ENCODE peak calls at places on chromosomes 6 and 20, in five cellular contexts. V is spleen; G is amygdala; K is T1000; T is activated T-helper 2 cell treated with anti-CD3 and anti-CD28 coated beads, Interferon-gamma antibody, Interleukin-2, Interleukin-4, amounts not matched to agents 10 μg/mL and 5 μg/mL and 100 μg/mL, durations not matched to agents 14 hours and 24 hours and 36 hours. I is an unnamed sample.

GRCh38 chr6:34792605-34793500 is 970 bp downstream of the BLTP3A start:
- DNase-seq in K (no peak), G (peak), V (peak), T (peak), I (no peak)

GRCh38 chr20:17611540-17612286 is 41.8 kb downstream of the DSTN start:
- DNase-seq in T (no peak), K (no peak), V (peak), G (no peak), I (no peak)

GRCh38 chr20:35661013-35661412 is 3.7 kb downstream of the CPNE1 start:
- DNase-seq in G (no peak), V (no peak), K (no peak), T (no peak), I (no peak)

GRCh38 chr6:116536216-116536621 is 9.3 kb downstream of the TRAPPC3L start:
- DNase-seq in G (no peak), V (no peak), K (peak), T (no peak), I (peak)

GRCh38 chr6:42451146-42451594 is 556 bp downstream of the TRERF1 start:
- DNase-seq in T (peak), K (no peak), V (no peak), G (no peak), I (no peak)

GRCh38 chr20:14582855-14583254 is 245.4 kb upstream of the FLRT3 start:
- DNase-seq in T (no peak), G (no peak), V (no peak), K (peak), I (no peak)

GRCh38 chr20:47318027-47318595 is 38.4 kb downstream of the ZMYND8 start:
- DNase-seq in V (no peak), K (no peak), T (no peak), G (peak), I (no peak)

GRCh38 chr20:44990957-44991356 is 24.6 kb downstream of the STK4 start:
- DNase-seq in V (no peak), G (no peak), K (no peak), T (no peak), I (no peak)

GRCh38 chr20:52746768-52747167 is 225.4 kb upstream of the TSHZ2 start:
- DNase-seq in G (no peak), V (no peak), T (no peak), K (no peak), I (no peak)

GRCh38 chr6:35139924-35140524 is 1.1 kb downstream of the TCP11 start:
- DNase-seq in K (no peak), G (peak), V (no peak), T (no peak), I (peak)

GRCh38 chr6:129124334-129124733 is 241.4 kb downstream of the LAMA2 start:
- DNase-seq in V (no peak), G (no peak), K (no peak), T (no peak), I (no peak)

GRCh38 chr6:17280552-17281090 is 540 bp upstream of the RBM24 start:
- DNase-seq in V (peak), G (peak), K (no peak), T (no peak), I (no peak)